ENCODE peak calls at places on chromosomes 3 and 15, in nine cellular contexts. K, Q, U, J, I, S, C, X and F are unnamed samples.

GRCh38 chr15:73335026-73335425 is 33.7 kb downstream of the HCN4 start:
- DNase-seq in X (no peak), C (no peak), S (no peak), Q (no peak), J (no peak), K (no peak), I (no peak), U (no peak), F (no peak)

GRCh38 chr3:38374221-38374620 is 27.6 kb downstream of the XYLB start:
- DNase-seq in X (no peak), J (no peak), S (no peak), U (no peak), K (no peak), Q (peak; percentile 88), C (peak; percentile 28), I (no peak), F (no peak)

GRCh38 chr3:74390121-74390870 is 224.2 kb downstream of the CNTN3 start:
- DNase-seq in U (no peak), X (no peak), J (no peak), S (no peak), Q (no peak), I (no peak), K (no peak), C (no peak), F (no peak)

GRCh38 chr3:114218578-114219185 is 18.7 kb downstream of the ZNF80 start:
- DNase-seq in I (no peak), X (no peak), C (no peak), J (no peak), K (no peak), S (no peak), U (peak; percentile 9), Q (no peak), F (no peak)

GRCh38 chr3:140187028-140187427 is 252.0 kb downstream of the CLSTN2 start:
- DNase-seq in S (no peak), K (no peak), I (no peak), X (no peak), Q (no peak), U (no peak), C (no peak), J (no peak), F (no peak)

GRCh38 chr3:197124713-197125112 is 95.1 kb upstream of the MELTF start:
- DNase-seq in X (no peak), I (no peak), K (no peak), S (no peak), C (no peak), Q (no peak), J (no peak), U (no peak), F (no peak)

GRCh38 chr15:87572381-87572780 is 684.2 kb downstream of the NTRK3 start:
- DNase-seq in K (no peak), C (no peak), X (no peak), U (no peak), J (no peak), I (no peak), S (no peak), Q (no peak), F (no peak)

GRCh38 chr3:126110431-126111125 is 26.7 kb upstream of the SLC41A3 start:
- DNase-seq in K (no peak), I (no peak), X (no peak), C (no peak), J (no peak), U (no peak), Q (no peak), S (no peak), F (no peak)

GRCh38 chr15:49622561-49622960 is 1.7 kb downstream of the DTWD1 start:
- DNase-seq in U (no peak), I (no peak), S (no peak), J (no peak), K (no peak), Q (peak; percentile 19), X (peak; percentile 22), C (no peak), F (no peak)

GRCh38 chr15:31774045-31774444 is 256.3 kb upstream of the CHRNA7 start:
- DNase-seq in K (no peak), U (no peak), Q (no peak), C (no peak), S (no peak), X (no peak), I (no peak), J (no peak), F (no peak)

GRCh38 chr3:50388720-50389352 is 29.5 kb upstream of the TMEM115 start:
- DNase-seq in K (no peak), Q (no peak), J (no peak), S (no peak), I (no peak), X (no peak), U (no peak), C (no peak), F (no peak)

GRCh38 chr3:172622916-172623700 is 87.8 kb downstream of the NCEH1 start:
- DNase-seq in J (no peak), S (no peak), C (peak; percentile 19), X (peak; percentile 56), U (peak; percentile 93), Q (peak; percentile 42), K (no peak), I (no peak), F (peak; percentile 89)

GRCh38 chr15:83767786-83768185 is 113.9 kb downstream of the ADAMTSL3 start:
- DNase-seq in S (no peak), X (no peak), J (no peak), C (no peak), I (no peak), K (no peak), Q (no peak), U (no peak), F (peak; percentile 56)

GRCh38 chr3:187955076-187955952 is 198.6 kb upstream of the LPP start:
- DNase-seq in U (peak; percentile 100), J (peak; percentile 34), X (peak; percentile 7), K (no peak), I (no peak), S (no peak), Q (peak; percentile 87), C (no peak), F (peak; percentile 72)

GRCh38 chr15:63250312-63250965 is 27.0 kb upstream of the APH1B start:
- DNase-seq in K (no peak), C (no peak), X (no peak), S (no peak), I (no peak), U (peak; percentile 88), Q (no peak), J (peak; percentile 63), F (peak; percentile 85)

GRCh38 chr3:4821975-4822374 is 157.3 kb upstream of the BHLHE40 start:
- DNase-seq in Q (no peak), K (no peak), C (peak; percentile 69), U (no peak), J (no peak), X (no peak), S (no peak), I (no peak), F (no peak)

GRCh38 chr15:68791431-68792283 is 29.0 kb downstream of the ANP32A start:
- DNase-seq in U (no peak), I (no peak), J (no peak), S (no peak), X (no peak), C (peak; percentile 37), K (no peak), Q (no peak), F (no peak)